ENCODE peak calls at places on chromosomes 5 and 9, in eight cellular contexts. T, Q, B, R, Y, O, K and E are unnamed samples.

GRCh38 chr9:32300373-32300772 is 84.1 kb upstream of the ACO1 start:
- DNase-seq in T (no peak), R (no peak), Q (no peak), Y (no peak), B (no peak), K (no peak), O (no peak), E (no peak)

GRCh38 chr5:115349001-115349817 is 52.8 kb upstream of the CCDC112 start:
- DNase-seq in K (peak), Y (peak), O (peak), T (peak), B (peak), R (no peak), Q (no peak), E (peak)

GRCh38 chr5:27015758-27016157 is 22.6 kb downstream of the CDH9 start:
- DNase-seq in O (no peak), Q (no peak), T (no peak), Y (no peak), K (no peak), R (no peak), B (no peak), E (no peak)

GRCh38 chr9:27933210-27934062 is 360.2 kb upstream of the C9orf72 start:
- DNase-seq in Y (no peak), Q (no peak), K (no peak), R (no peak), O (no peak), T (no peak), B (no peak), E (no peak)

GRCh38 chr9:129501771-129502324 is 119.1 kb downstream of the C9orf50 start:
- DNase-seq in T (no peak), Y (peak), O (no peak), R (no peak), Q (no peak), B (no peak), K (no peak), E (no peak)

GRCh38 chr5:126044111-126044668 is 379.0 kb upstream of the GRAMD2B start:
- DNase-seq in B (no peak), Y (peak), R (no peak), Q (no peak), T (no peak), O (no peak), K (no peak), E (no peak)

GRCh38 chr5:150328458-150328857 is 25.8 kb upstream of the ARSI start:
- DNase-seq in K (no peak), Y (no peak), T (no peak), B (no peak), Q (no peak), O (no peak), R (no peak), E (no peak)

GRCh38 chr5:23742701-23743100 is 235.3 kb downstream of the PRDM9 start:
- DNase-seq in O (peak), K (no peak), R (no peak), T (no peak), Q (no peak), Y (no peak), B (no peak), E (no peak)

GRCh38 chr9:37105169-37105750 is 15.1 kb upstream of the ZCCHC7 start:
- DNase-seq in B (no peak), T (no peak), K (no peak), O (peak), Q (no peak), Y (no peak), R (no peak), E (no peak)

GRCh38 chr9:20984471-20984870 is 47.0 kb downstream of the HACD4 start:
- DNase-seq in O (no peak), T (no peak), B (no peak), R (no peak), Q (no peak), Y (no peak), K (no peak), E (no peak)

GRCh38 chr9:96327694-96328352 is 25.8 kb upstream of the HSD17B3 start:
- DNase-seq in B (peak), T (no peak), Y (peak), Q (no peak), O (peak), R (peak), K (peak), E (peak)

GRCh38 chr5:36584009-36584875 is 22.2 kb upstream of the SLC1A3 start:
- DNase-seq in T (no peak), Y (no peak), Q (no peak), K (no peak), O (no peak), R (no peak), B (no peak), E (no peak)

GRCh38 chr5:10595305-10595677 is 31.4 kb downstream of the ANKRD33B start:
- DNase-seq in Q (no peak), Y (no peak), R (no peak), O (peak), B (no peak), T (no peak), K (no peak), E (no peak)

GRCh38 chr5:66442951-66443445 is 153.2 kb upstream of the MAST4 start:
- DNase-seq in R (no peak), Q (no peak), K (no peak), T (no peak), O (peak), Y (no peak), B (no peak), E (no peak)

GRCh38 chr9:133655701-133656100 is 19.5 kb downstream of the DBH start:
- DNase-seq in R (no peak), B (no peak), O (no peak), K (no peak), Y (no peak), T (no peak), Q (no peak), E (no peak)

GRCh38 chr5:127011961-127012644 is 18.3 kb downstream of the MARCHF3 start:
- DNase-seq in T (no peak), K (no peak), Q (no peak), O (no peak), B (no peak), R (peak), Y (no peak), E (no peak)

GRCh38 chr5:54889826-54890225 is 95.6 kb downstream of the ESM1 start:
- DNase-seq in B (no peak), T (no peak), K (no peak), R (no peak), Q (no peak), O (peak), Y (no peak), E (no peak)

GRCh38 chr5:100902406-100903035 is 561 bp downstream of the ST8SIA4 start:
- DNase-seq in B (peak), K (no peak), T (no peak), Y (no peak), Q (no peak), R (peak), O (no peak), E (no peak)

GRCh38 chr5:176633638-176634037 is 3.2 kb downstream of the EIF4E1B start:
- DNase-seq in Q (no peak), B (no peak), Y (no peak), T (no peak), K (no peak), O (no peak), R (no peak), E (no peak)

GRCh38 chr5:60355181-60355580 is 344.8 kb downstream of the DEPDC1B start:
- DNase-seq in B (no peak), Q (no peak), R (no peak), T (peak), K (no peak), O (no peak), Y (peak), E (no peak)
- TF ChIP-seq CTCF in B (no peak), Q (no peak), R (no peak), T (no peak), K (no peak), O (no peak), Y (no peak), E (no peak)

DNA sequence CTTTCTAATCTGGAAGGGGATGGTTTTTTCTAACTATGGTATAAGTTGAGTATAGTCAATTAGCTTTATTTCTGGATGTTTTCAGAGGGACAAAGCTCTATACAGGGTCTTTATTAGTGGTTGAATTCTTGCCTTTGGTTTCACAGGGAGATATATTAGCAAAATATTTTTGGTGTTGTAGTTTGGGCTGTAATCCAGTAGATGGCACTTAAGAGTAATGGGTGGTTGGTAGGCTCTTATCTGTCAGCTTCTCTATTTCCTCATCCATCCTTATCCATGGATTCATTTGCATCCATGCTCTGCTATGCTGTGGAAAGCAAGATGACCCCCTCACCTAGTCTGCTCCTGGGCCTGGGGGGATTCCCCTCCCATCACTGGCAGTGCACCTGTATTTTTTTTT is 363.6 kb upstream of the CYLC2 start:
- DNase-seq in B (no peak), K (no peak), Q (no peak), Y (no peak), T (no peak), R (no peak), O (peak), E (no peak)
- TF ChIP-seq CTCF in B (no peak), K (no peak), Q (no peak), Y (no peak), T (peak), R (no peak), O (peak), E (no peak)

GRCh38 chr9:112887377-112887776 is 3.3 kb downstream of the SLC46A2 start:
- DNase-seq in K (peak), T (no peak), B (no peak), Y (peak), Q (no peak), O (peak), R (peak), E (no peak)
- TF ChIP-seq CTCF in K (no peak), T (no peak), B (no peak), Y (no peak), Q (no peak), O (peak), R (no peak), E (peak)

GRCh38 chr9:75229605-75230332 is 141.5 kb downstream of the OSTF1 start:
- DNase-seq in Y (peak), T (peak), O (peak), R (no peak), B (peak), Q (no peak), K (peak), E (no peak)
- TF ChIP-seq CTCF in Y (peak), T (peak), O (no peak), R (no peak), B (no peak), Q (no peak), K (no peak), E (no peak)

DNA sequence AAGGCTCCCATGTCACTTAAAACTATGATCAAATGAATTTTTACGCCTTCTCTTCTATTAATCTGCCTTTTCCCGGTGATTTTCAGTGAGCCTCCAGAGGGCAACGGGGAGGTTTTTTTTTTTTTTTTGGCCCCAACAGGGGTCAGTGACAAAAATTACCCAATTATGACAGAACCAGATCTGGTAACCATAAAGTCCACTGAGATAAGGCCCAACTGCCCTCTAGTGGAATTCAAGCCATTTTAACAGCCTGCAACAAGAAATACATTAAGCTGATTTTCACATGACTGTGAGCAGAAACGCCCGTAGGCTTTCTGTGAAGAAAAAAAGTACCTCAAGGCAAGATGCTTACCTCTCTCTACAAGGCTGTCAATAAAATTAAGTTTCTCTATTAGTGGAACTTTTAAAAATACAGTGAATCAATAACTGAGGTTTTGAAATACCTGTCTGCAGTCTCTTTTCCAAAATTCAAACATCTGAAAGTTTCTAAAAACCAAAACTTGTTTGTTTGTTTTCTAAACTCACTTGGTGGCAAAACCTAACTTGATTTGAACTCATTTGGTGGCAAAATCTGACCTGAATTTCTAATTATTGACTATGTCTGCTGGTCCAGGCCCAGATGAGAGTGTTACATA is 49.7 kb upstream of the FST start:
- DNase-seq in T (peak), K (no peak), Q (no peak), O (peak), B (no peak), R (no peak), Y (no peak), E (no peak)
- TF ChIP-seq CTCF in T (peak), K (peak), Q (peak), O (peak), B (no peak), R (no peak), Y (peak), E (peak)

GRCh38 chr5:225334-225733 is 7.2 kb downstream of the SDHA start:
- DNase-seq in K (no peak), Q (no peak), O (no peak), R (no peak), T (no peak), Y (no peak), B (no peak), E (no peak)
- TF ChIP-seq CTCF in K (no peak), Q (no peak), O (no peak), R (no peak), T (no peak), Y (no peak), B (no peak), E (no peak)